ENCODE peak calls at places on chromosomes 11 and 22, in five cellular contexts. N is stimulated activated CD8-positive, alpha-beta memory T cell treated with anti-CD3 and anti-CD28 coated beads, Interleukin-2, amount 100 ng/mL, for 1 hour; I is type B pancreatic cell; Q is PC-9; O is tibial nerve. S is an unnamed sample.

GRCh38 chr22:47883757-47884156 is 1121.3 kb downstream of the TBC1D22A start:
- DNase-seq in N (no peak), I (no peak), Q (no peak), O (no peak), S (no peak)

GRCh38 chr11:60343094-60343704 is 16.1 kb downstream of the MS4A6E start:
- DNase-seq in N (no peak), I (no peak), Q (no peak), O (no peak), S (no peak)

GRCh38 chr11:2814751-2815150 is 70.8 kb downstream of the CDKN1C start:
- DNase-seq in N (no peak), I (no peak), Q (no peak), O (no peak), S (no peak)

GRCh38 chr22:24432059-24432853 is 4.9 kb downstream of the ADORA2A start:
- DNase-seq in N (no peak), I (no peak), Q (peak; percentile 26), O (no peak), S (peak; percentile 83)

GRCh38 chr11:128180446-128181089 is 406.8 kb downstream of the ETS1 start:
- DNase-seq in N (no peak), I (no peak), Q (peak; percentile 21), O (no peak), S (no peak)

GRCh38 chr22:32355760-32356159 is 1.9 kb upstream of the RFPL3 start:
- DNase-seq in N (no peak), I (no peak), Q (no peak), O (no peak), S (no peak)

GRCh38 chr22:37708580-37709444 is 12.0 kb downstream of the TRIOBP start:
- DNase-seq in N (no peak), I (no peak), Q (no peak), O (no peak), S (no peak)

GRCh38 chr11:61534025-61534900 is 25.7 kb downstream of the LRRC10B start:
- DNase-seq in N (no peak), I (no peak), Q (no peak), O (no peak), S (no peak)

GRCh38 chr11:134120143-134120850 is 51.4 kb downstream of the JAM3 start:
- DNase-seq in N (no peak), I (no peak), Q (no peak), O (peak; percentile 66), S (no peak)

GRCh38 chr11:7523416-7524210 is 9.8 kb downstream of the PPFIBP2 start:
- DNase-seq in N (no peak), I (no peak), Q (no peak), O (no peak), S (no peak)

GRCh38 chr22:27800250-27801131 is 1.1 kb downstream of the MN1 start:
- DNase-seq in N (no peak), I (no peak), Q (peak; percentile 34), O (no peak), S (no peak)

GRCh38 chr11:11313426-11313825 is 39.6 kb downstream of the CSNK2A3 start:
- DNase-seq in N (no peak), I (no peak), Q (no peak), O (no peak), S (no peak)

GRCh38 chr11:35141538-35141937 is 2.6 kb downstream of the CD44 start:
- DNase-seq in N (no peak), I (no peak), Q (peak; percentile 32), O (peak; percentile 52), S (no peak)

GRCh38 chr11:73249304-73249703 is 22.8 kb upstream of the P2RY6 start:
- DNase-seq in N (no peak), I (no peak), Q (peak; percentile 47), O (no peak), S (no peak)

GRCh38 chr22:29811377-29811776 is 26.7 kb downstream of the ASCC2 start:
- DNase-seq in N (no peak), I (no peak), Q (no peak), O (no peak), S (no peak)

GRCh38 chr11:55624531-55624930 is 10.4 kb upstream of the OR4P4 start:
- DNase-seq in N (no peak), I (no peak), Q (no peak), O (no peak), S (no peak)

GRCh38 chr11:96143016-96143670 is 199.9 kb downstream of the MAML2 start:
- DNase-seq in N (no peak), I (no peak), Q (no peak), O (no peak), S (no peak)

GRCh38 chr11:17273668-17274321 is 2.7 kb upstream of the NUCB2 start:
- DNase-seq in N (no peak), I (no peak), Q (no peak), O (no peak), S (no peak)

GRCh38 chr11:35488117-35488516 is 37.3 kb downstream of the PAMR1 start:
- DNase-seq in N (no peak), I (no peak), Q (no peak), O (no peak), S (no peak)

GRCh38 chr11:76798656-76799055 is 15.5 kb downstream of the TSKU start:
- DNase-seq in N (no peak), I (peak; percentile 66), Q (no peak), O (peak; percentile 32), S (no peak)

GRCh38 chr11:10990637-10991036 is 132.8 kb upstream of the ZBED5 start:
- DNase-seq in N (no peak), I (no peak), Q (no peak), O (no peak), S (no peak)

GRCh38 chr11:32068134-32068533 is 22.7 kb upstream of the RCN1 start:
- DNase-seq in N (no peak), I (no peak), Q (no peak), O (no peak), S (no peak)

GRCh38 chr11:27663294-27663693 is 37.0 kb downstream of the BDNF start:
- DNase-seq in N (no peak), I (no peak), Q (no peak), O (no peak), S (no peak)

GRCh38 chr22:25176175-25176574 is 23.5 kb upstream of the CRYBB3 start:
- DNase-seq in N (no peak), I (no peak), Q (no peak), O (no peak), S (no peak)

GRCh38 chr22:36964110-36964509 is 50.7 kb downstream of the CSF2RB start:
- DNase-seq in N (no peak), I (no peak), Q (no peak), O (no peak), S (no peak)

GRCh38 chr11:44403587-44404322 is 93.8 kb upstream of the ALX4 start:
- DNase-seq in N (no peak), I (no peak), Q (no peak), O (no peak), S (no peak)

GRCh38 chr11:126411971-126412381 is 56.5 kb downstream of the ST3GAL4 start:
- DNase-seq in N (no peak), I (no peak), Q (no peak), O (no peak), S (no peak)

GRCh38 chr11:128632151-128632791 is 44.9 kb upstream of the ETS1 start:
- DNase-seq in N (no peak), I (no peak), Q (peak; percentile 9), O (peak; percentile 36), S (no peak)

GRCh38 chr11:7575841-7576451 is 62.1 kb downstream of the PPFIBP2 start:
- DNase-seq in N (no peak), I (no peak), Q (peak; percentile 62), O (no peak), S (no peak)